ENCODE peak calls at places on chromosomes 1 and 21, in seven cellular contexts. H is neural crest cell, I is GM10248, P is fibroblast of lung, Z is ovary, R is thoracic aorta, S is AG09309. C is an unnamed sample.

GRCh38 chr1:198876371-198876871 is 237.6 kb downstream of the PTPRC start:
- DNase-seq in P (no peak), R (no peak), Z (no peak), I (no peak), S (no peak), H (peak; percentile 26), C (no peak)

GRCh38 chr1:248704556-248704955 is 2.0 kb upstream of the OR14I1 start:
- DNase-seq in H (no peak), S (no peak), R (no peak), P (no peak), I (no peak), Z (no peak), C (no peak)

GRCh38 chr1:194975913-194976312 is 1632.3 kb downstream of the KCNT2 start:
- DNase-seq in I (no peak), S (no peak), P (peak; percentile 57), Z (no peak), H (no peak), R (no peak), C (no peak)

GRCh38 chr1:43704838-43705237 is 2.5 kb upstream of the ST3GAL3 start:
- DNase-seq in P (peak; percentile 55), H (no peak), I (no peak), Z (peak; percentile 13), R (no peak), S (no peak), C (peak; percentile 26)

GRCh38 chr1:227903614-227904501 is 43.9 kb downstream of the WNT9A start:
- DNase-seq in P (no peak), R (no peak), S (no peak), Z (no peak), H (no peak), I (no peak), C (no peak)

GRCh38 chr1:244087021-244087560 is 36.0 kb downstream of the ZBTB18 start:
- DNase-seq in R (no peak), Z (no peak), P (no peak), I (no peak), H (no peak), S (no peak), C (no peak)

GRCh38 chr1:196660272-196660671 is 8.4 kb downstream of the CFH start:
- DNase-seq in R (no peak), P (no peak), I (no peak), Z (no peak), H (no peak), S (no peak), C (no peak)

GRCh38 chr1:223710179-223711133 is 1.9 kb upstream of the CAPN2 start:
- DNase-seq in S (no peak), P (no peak), R (no peak), H (no peak), Z (no peak), I (no peak), C (no peak)

GRCh38 chr1:180155202-180155682 is 573 bp downstream of the QSOX1 start:
- DNase-seq in P (no peak), Z (peak; percentile 45), S (no peak), H (peak; percentile 20), R (no peak), I (no peak), C (no peak)

GRCh38 chr1:59549903-59550302 is 253.0 kb downstream of the FGGY start:
- DNase-seq in P (peak; percentile 91), R (no peak), I (no peak), S (peak; percentile 58), H (no peak), Z (peak; percentile 17), C (peak; percentile 90)

GRCh38 chr1:79749607-79750006 is 743.1 kb upstream of the ADGRL4 start:
- DNase-seq in P (no peak), I (no peak), Z (no peak), S (no peak), H (no peak), R (no peak), C (no peak)

GRCh38 chr1:230186874-230187273 is 119.8 kb downstream of the GALNT2 start:
- DNase-seq in R (no peak), I (no peak), Z (no peak), H (no peak), P (no peak), S (no peak), C (no peak)

GRCh38 chr1:21307663-21308062 is 17.4 kb upstream of the ECE1 start:
- DNase-seq in H (no peak), R (no peak), I (no peak), P (no peak), S (no peak), Z (no peak), C (no peak)

GRCh38 chr1:227234998-227235405 is 83.3 kb downstream of the CDC42BPA start:
- DNase-seq in R (no peak), S (peak; percentile 32), P (peak; percentile 81), Z (no peak), H (peak; percentile 18), I (peak; percentile 21), C (peak; percentile 89)

GRCh38 chr21:41054206-41054605 is 113.8 kb upstream of the BACE2 start:
- DNase-seq in I (no peak), Z (no peak), S (no peak), H (no peak), R (no peak), P (no peak), C (no peak)

GRCh38 chr1:181630838-181631237 is 147.5 kb downstream of the CACNA1E start:
- DNase-seq in H (no peak), R (no peak), I (no peak), S (no peak), Z (no peak), P (no peak), C (no peak)

GRCh38 chr1:156676820-156677615 is at the start of gene NES:
- DNase-seq in I (no peak), H (peak; percentile 81), Z (no peak), S (no peak), R (no peak), P (peak; percentile 58), C (peak; percentile 56)

GRCh38 chr21:32993894-32994293 is 31.8 kb upstream of the OLIG2 start:
- DNase-seq in P (no peak), R (no peak), S (no peak), H (no peak), I (no peak), Z (no peak), C (no peak)

GRCh38 chr1:45543599-45544417 is 6.8 kb upstream of the AKR1A1 start:
- DNase-seq in Z (no peak), S (no peak), P (no peak), H (no peak), I (peak; percentile 49), R (no peak), C (peak; percentile 26)

GRCh38 chr1:150999051-150999674 is 7.5 kb downstream of the MINDY1 start:
- DNase-seq in R (no peak), P (peak; percentile 59), I (no peak), H (no peak), S (peak; percentile 41), Z (no peak), C (peak; percentile 85)

DNA sequence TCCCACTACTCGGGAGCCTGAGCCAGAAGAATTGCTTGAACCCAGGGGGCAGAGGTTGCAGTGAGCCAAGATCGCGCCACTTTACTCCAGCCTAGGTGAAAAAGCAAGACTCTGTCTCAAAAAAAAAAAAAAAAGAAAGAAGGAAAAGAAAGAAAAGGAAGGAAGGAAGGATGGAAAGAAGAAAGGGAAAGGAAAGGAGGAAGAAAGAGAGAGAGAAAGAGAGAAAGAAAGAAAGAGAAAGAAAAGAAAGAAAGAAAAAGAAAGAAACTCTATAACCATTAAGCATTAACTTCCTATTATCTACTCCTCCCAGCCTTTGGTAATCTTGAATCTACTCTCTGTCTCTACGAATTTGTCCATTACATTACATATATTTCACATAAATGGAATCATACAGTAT is 6.9 kb upstream of the NFASC start:
- DNase-seq in P (no peak), S (no peak), H (no peak), Z (no peak), R (no peak), I (no peak), C (no peak)
- TF ChIP-seq CTCF in P (no peak), S (no peak), H (no peak), Z (no peak), R (no peak), I (no peak), C (no peak)

DNA sequence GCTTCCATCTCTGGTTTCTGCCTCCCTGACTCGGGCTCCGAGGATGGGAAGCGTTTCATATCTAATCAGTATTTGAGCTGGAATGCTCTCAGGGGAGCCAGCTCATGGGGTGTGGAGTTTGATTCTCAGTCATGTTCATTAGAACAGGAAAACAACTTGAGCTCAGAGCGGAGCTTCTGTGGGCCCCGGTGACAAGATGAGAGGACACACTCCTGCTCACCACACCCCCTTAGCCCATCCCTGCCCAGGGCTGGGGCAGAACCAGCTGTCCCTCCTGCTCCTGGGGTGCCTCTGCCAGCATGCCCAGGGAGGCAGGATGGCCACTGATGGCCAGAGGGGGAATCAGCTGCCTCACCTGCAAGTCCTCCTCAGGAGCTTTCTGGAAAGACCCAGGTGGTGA is 726.0 kb downstream of the PTPRU start:
- DNase-seq in S (no peak), P (no peak), I (no peak), H (no peak), Z (no peak), R (no peak), C (no peak)
- TF ChIP-seq CTCF in S (no peak), P (no peak), I (no peak), H (no peak), Z (no peak), R (no peak), C (no peak)

DNA sequence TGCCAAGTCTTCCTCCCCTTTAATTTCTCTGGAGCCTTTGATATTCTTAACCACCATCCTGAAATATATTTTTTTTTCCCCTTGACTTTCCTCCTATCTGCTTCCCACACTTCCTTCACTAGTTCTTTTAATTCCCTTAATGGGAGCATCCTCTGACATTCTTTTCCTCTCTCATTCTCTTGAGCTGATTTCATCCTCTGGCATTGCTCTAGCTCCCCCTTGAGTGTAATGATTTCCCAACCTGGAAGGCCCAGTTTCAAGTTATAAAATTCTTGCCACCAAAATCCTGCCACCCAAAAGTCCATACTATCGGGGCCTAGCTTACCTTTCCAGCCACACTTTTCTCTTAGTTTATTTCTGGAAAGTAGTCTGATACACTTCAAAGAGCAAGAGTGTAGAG is 39.5 kb upstream of the UBE2U start:
- DNase-seq in H (no peak), S (peak; percentile 18), P (peak; percentile 71), I (no peak), Z (no peak), R (no peak), C (peak; percentile 76)
- TF ChIP-seq CTCF in H (peak; percentile 49), S (peak; percentile 74), P (peak; percentile 69), I (no peak), Z (no peak), R (peak; percentile 27), C (peak; percentile 79)

DNA sequence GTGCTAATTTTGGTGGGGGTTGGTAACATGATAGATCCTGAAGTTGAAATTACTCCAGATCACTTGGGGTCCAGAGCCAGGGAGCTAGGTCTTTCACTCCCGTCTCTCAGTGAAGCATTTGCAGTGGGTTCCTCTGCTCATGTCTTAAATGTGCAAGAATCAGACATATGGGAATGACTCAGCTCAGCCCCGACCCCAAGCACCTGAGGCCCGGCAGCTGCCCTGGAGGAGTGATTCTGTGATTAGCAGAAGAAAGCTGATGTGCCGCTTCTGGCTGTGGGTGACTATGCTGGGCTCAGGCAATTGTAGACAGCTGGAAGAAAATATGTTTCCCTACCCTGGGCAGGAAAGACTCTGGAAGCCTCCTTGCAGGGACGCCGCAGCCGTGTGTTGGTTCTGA is 601.7 kb downstream of the NPHP4 start:
- DNase-seq in R (no peak), S (no peak), I (no peak), H (no peak), Z (no peak), P (no peak), C (no peak)
- TF ChIP-seq CTCF in R (no peak), S (no peak), I (no peak), H (no peak), Z (no peak), P (no peak), C (no peak)